ENCODE peak calls at places on chromosome 22, in nine cellular contexts. P, Z, F, I, U, W, S, B and X are unnamed samples. For H3K4me1, the result is how much of the 10 kb centered on the place peaks cover.

GRCh38 chr22:50531546-50532352 is 1.9 kb upstream of the TYMP start:
- DNase-seq in P (peak), Z (no peak), F (peak), I (peak), U (peak), W (peak), S (peak), B (no peak), X (peak)

GRCh38 chr22:37609240-37610152 is 862 bp downstream of the GGA1 start:
- DNase-seq in P (no peak), Z (no peak), F (no peak), I (no peak), U (no peak), W (peak), S (no peak), B (no peak), X (no peak)

GRCh38 chr22:44260216-44261035 is 52.3 kb downstream of the SHISAL1 start:
- DNase-seq in P (no peak), Z (no peak), F (no peak), I (no peak), U (peak), W (no peak), S (no peak), B (no peak), X (peak)

GRCh38 chr22:50670513-50670912 is 2.1 kb upstream of the SHANK3 start:
- DNase-seq in P (no peak), Z (no peak), F (no peak), I (no peak), U (no peak), W (no peak), S (no peak), B (no peak), X (no peak)

GRCh38 chr22:43060213-43060612 is 29.0 kb downstream of the TTLL1 start:
- DNase-seq in P (no peak), Z (no peak), F (no peak), I (peak), U (no peak), W (no peak), S (peak), B (no peak), X (no peak)

GRCh38 chr22:43475549-43476076 is 63.8 kb downstream of the MPPED1 start:
- DNase-seq in P (no peak), Z (no peak), F (no peak), I (no peak), U (no peak), W (no peak), S (no peak), B (no peak), X (no peak)

GRCh38 chr22:43388420-43388851 is 23.4 kb upstream of the MPPED1 start:
- DNase-seq in P (peak), Z (no peak), F (peak), I (peak), U (peak), W (peak), S (peak), B (peak), X (peak)

GRCh38 chr22:42754658-42755057 is 34.0 kb upstream of the A4GALT start:
- DNase-seq in P (no peak), Z (no peak), F (peak), I (peak), U (no peak), W (peak), S (peak), B (no peak), X (no peak)

GRCh38 chr22:44549701-44550100 is 51.7 kb upstream of the RTL6 start:
- DNase-seq in P (no peak), Z (no peak), F (no peak), I (no peak), U (peak), W (no peak), S (no peak), B (no peak), X (no peak)

GRCh38 chr22:43213066-43213465 is 26.1 kb upstream of the TTLL12 start:
- DNase-seq in P (no peak), Z (no peak), F (no peak), I (no peak), U (no peak), W (no peak), S (peak), B (no peak), X (no peak)

GRCh38 chr22:49569286-49570031 is 258.2 kb downstream of the BRD1 start:
- DNase-seq in P (peak), Z (no peak), F (peak), I (no peak), U (no peak), W (peak), S (no peak), B (no peak), X (peak)

GRCh38 chr22:50711446-50712340 is 26.3 kb upstream of the ACR start:
- DNase-seq in P (no peak), Z (no peak), F (peak), I (no peak), U (peak), W (peak), S (peak), B (no peak), X (no peak)

GRCh38 chr22:49929553-49929979 is 11.1 kb downstream of the CRELD2 start:
- DNase-seq in P (peak), Z (no peak), F (peak), I (peak), U (peak), W (peak), S (peak), B (no peak), X (no peak)

GRCh38 chr22:39496131-39496838 is 5.8 kb upstream of the MIEF1 start:
- DNase-seq in P (peak), Z (no peak), F (peak), I (peak), U (peak), W (peak), S (peak), B (peak), X (no peak)

GRCh38 chr22:39360674-39361413 is 11.1 kb downstream of the SYNGR1 start:
- DNase-seq in P (no peak), Z (no peak), F (no peak), I (peak), U (no peak), W (peak), S (no peak), B (no peak), X (no peak)

DNA sequence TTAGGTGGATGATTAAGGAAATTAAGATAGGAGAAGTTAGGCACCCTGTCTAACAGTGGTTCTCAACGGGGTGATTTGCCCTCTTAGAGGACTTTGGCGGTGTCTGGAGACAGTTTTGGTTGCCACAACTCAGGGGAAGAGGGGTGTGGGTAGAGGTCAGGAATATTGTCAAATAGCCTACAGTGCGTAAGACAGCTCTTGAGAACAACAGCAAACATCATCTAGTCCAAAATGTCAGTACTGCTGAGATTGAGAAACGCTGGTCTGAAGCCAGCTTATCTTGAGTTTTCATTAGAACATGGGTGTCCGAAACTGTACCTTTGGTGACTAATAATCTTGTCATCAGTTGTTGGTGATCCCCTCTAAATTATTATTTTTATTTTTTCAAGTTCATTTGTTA is 38.4 kb downstream of the CECR2 start:
- DNase-seq in P (no peak), Z (no peak), F (no peak), I (no peak), U (no peak), W (no peak), S (peak), B (no peak), X (no peak)
- H3K4me1 ChIP-seq in P (under half), Z (under half), F (under half), I (under half), U (under half), W (under half), S (under half), B (under half), X (under half)

DNA sequence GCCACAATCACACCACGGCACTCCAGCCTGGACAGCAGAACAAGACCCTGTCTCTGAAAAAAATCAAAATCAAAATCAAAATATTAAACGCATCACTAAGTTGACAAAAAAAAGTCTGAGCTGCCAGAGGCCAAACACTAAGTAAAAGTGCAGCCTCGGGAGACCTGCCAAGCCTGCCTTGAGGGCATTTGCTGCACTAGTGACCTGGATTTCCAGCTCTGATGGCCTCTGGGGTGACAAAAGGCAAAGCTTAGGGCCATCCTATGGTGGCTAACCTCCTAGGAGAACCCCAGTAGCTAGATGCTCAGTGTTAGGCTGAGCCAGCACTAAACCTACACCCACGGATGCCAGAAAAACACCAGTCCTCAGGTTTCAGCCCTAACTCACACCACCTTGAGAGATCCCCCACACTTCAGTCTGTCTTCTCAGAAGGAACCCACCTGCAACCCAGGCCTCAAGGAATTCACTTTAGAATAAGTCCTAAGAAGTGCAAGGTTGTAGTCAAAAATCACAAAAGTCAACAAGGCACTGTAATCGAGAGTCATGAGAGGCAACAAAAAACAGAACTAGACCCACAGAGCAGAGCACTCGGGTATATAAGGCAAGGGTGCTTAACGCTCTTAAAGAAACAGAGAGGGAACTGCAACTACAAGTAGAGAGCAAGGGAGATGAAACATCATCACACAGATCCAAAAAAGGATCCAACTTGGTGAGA is 28.6 kb downstream of the GNB1L start:
- DNase-seq in P (no peak), Z (no peak), F (no peak), I (no peak), U (no peak), W (no peak), S (no peak), B (no peak), X (no peak)
- H3K4me1 ChIP-seq in P (under half), Z (under half), F (under half), I (under half), U (under half), W (under half), S (under half), B (under half), X (under half)

GRCh38 chr22:22166941-22167713 is 77.5 kb upstream of the VPREB1 start:
- DNase-seq in P (no peak), Z (no peak), F (no peak), I (no peak), U (no peak), W (no peak), S (no peak), B (no peak), X (no peak)
- H3K4me1 ChIP-seq in P (under half), Z (under half), F (under half), I (under half), U (under half), W (under half), S (under half), B (under half), X (under half)

GRCh38 chr22:33652596-33652995 is 267.7 kb downstream of the LARGE1 start:
- DNase-seq in P (no peak), Z (no peak), F (no peak), I (no peak), U (no peak), W (no peak), S (no peak), B (no peak), X (no peak)
- H3K4me1 ChIP-seq in P (under half), Z (under half), F (under half), I (under half), U (under half), W (under half), S (under half), B (under half), X (under half)

GRCh38 chr22:18045794-18046193 is 21.4 kb upstream of the MICAL3 start:
- DNase-seq in P (no peak), Z (no peak), F (no peak), I (no peak), U (no peak), W (no peak), S (no peak), B (no peak), X (no peak)

GRCh38 chr22:18044548-18045271 is 20.3 kb upstream of the MICAL3 start:
- DNase-seq in P (no peak), Z (no peak), F (peak), I (peak), U (peak), W (peak), S (peak), B (no peak), X (no peak)

GRCh38 chr22:18048441-18048898 is 24.1 kb upstream of the MICAL3 start:
- DNase-seq in P (no peak), Z (no peak), F (no peak), I (no peak), U (peak), W (no peak), S (peak), B (no peak), X (no peak)

GRCh38 chr22:18048041-18048440 is 23.7 kb upstream of the MICAL3 start:
- DNase-seq in P (no peak), Z (no peak), F (no peak), I (no peak), U (no peak), W (no peak), S (no peak), B (no peak), X (no peak)

GRCh38 chr22:18042685-18043084 is 18.3 kb upstream of the MICAL3 start:
- DNase-seq in P (no peak), Z (no peak), F (no peak), I (no peak), U (no peak), W (no peak), S (no peak), B (no peak), X (no peak)
- H3K4me1 ChIP-seq in P (under half), Z (under half), F (under half), I (under half), U (under half), W (under half), S (under half), B (under half), X (under half)

GRCh38 chr22:28730146-28730545 is 11.5 kb downstream of the CHEK2 start:
- DNase-seq in P (no peak), Z (no peak), F (no peak), I (no peak), U (no peak), W (no peak), S (no peak), B (no peak), X (no peak)
- H3K4me1 ChIP-seq in P (under half), Z (under half), F (under half), I (under half), U (under half), W (under half), S (under half), B (under half), X (under half)

GRCh38 chr22:46246178-46246577 is 3.9 kb downstream of the CDPF1 start:
- DNase-seq in P (no peak), Z (no peak), F (no peak), I (no peak), U (no peak), W (no peak), S (no peak), B (no peak), X (no peak)

GRCh38 chr22:46244771-46245170 is 5.3 kb downstream of the CDPF1 start:
- DNase-seq in P (no peak), Z (no peak), F (no peak), I (no peak), U (no peak), W (no peak), S (no peak), B (no peak), X (no peak)

GRCh38 chr22:46250035-46250782 is at the start of gene CDPF1:
- DNase-seq in P (peak), Z (peak), F (peak), I (peak), U (peak), W (peak), S (peak), B (peak), X (peak)

GRCh38 chr22:46245515-46245914 is 4.6 kb downstream of the CDPF1 start:
- DNase-seq in P (no peak), Z (no peak), F (peak), I (peak), U (no peak), W (peak), S (peak), B (no peak), X (no peak)

DNA sequence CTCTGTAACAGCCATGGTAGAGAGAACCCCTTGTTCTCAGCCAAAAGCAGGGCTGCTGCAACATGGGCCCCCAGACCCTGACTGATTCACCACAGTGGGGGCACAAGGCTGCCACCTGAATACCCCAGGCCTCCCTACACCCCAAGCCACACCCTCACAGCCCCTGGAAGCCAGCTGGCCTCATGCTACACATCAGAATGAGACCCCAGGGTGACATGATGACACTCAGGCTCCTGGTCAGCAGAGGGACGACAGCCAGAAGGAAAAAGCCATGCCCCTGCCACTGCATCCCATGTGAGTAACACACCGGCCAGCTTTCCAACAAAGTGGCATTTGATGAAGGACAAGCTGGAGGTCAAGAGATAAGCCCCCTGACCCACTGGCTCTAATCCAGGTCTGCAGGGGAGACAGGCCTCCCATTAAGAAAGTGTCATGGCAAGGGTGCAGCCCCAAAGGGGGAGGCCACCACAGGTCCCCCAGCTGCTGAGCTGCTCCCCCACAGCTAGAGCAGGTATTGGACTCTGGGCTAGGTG is 2.6 kb downstream of the CDPF1 start:
- DNase-seq in P (no peak), Z (no peak), F (no peak), I (no peak), U (no peak), W (no peak), S (no peak), B (no peak), X (no peak)
- H3K4me1 ChIP-seq in P (under half), Z (under half), F (under half), I (under half), U (under half), W (under half), S (under half), B (under half), X (under half)

GRCh38 chr22:23289851-23290724 is 109.8 kb downstream of the BCR start:
- DNase-seq in P (no peak), Z (no peak), F (peak), I (peak), U (peak), W (peak), S (peak), B (no peak), X (no peak)

GRCh38 chr22:23293720-23294119 is 113.4 kb downstream of the BCR start:
- DNase-seq in P (no peak), Z (no peak), F (no peak), I (no peak), U (no peak), W (peak), S (no peak), B (no peak), X (no peak)

GRCh38 chr22:23294221-23294620 is 113.9 kb downstream of the BCR start:
- DNase-seq in P (no peak), Z (no peak), F (no peak), I (no peak), U (no peak), W (no peak), S (no peak), B (no peak), X (no peak)

GRCh38 chr22:23291806-23292452 is 111.6 kb downstream of the BCR start:
- DNase-seq in P (no peak), Z (no peak), F (no peak), I (no peak), U (no peak), W (peak), S (no peak), B (no peak), X (no peak)

GRCh38 chr22:23292453-23293350 is 112.4 kb downstream of the BCR start:
- DNase-seq in P (no peak), Z (no peak), F (no peak), I (no peak), U (no peak), W (peak), S (no peak), B (no peak), X (no peak)
- H3K4me1 ChIP-seq in P (under half), Z (under half), F (under half), I (under half), U (under half), W (under half), S (under half), B (under half), X (under half)